ENCODE peak calls at places on chromosomes 4 and X, in seven cellular contexts. Z is fibroblast of the aortic adventitia, X is nephron progenitor cell, B is ovary, N is fibroblast of lung, R is cardiac fibroblast, J is PC-3. C is an unnamed sample.

GRCh38 chrX:136457303-136457917 is 30.3 kb upstream of the BRS3 start:
- DNase-seq in J (peak; percentile 19), X (no peak), B (no peak), N (no peak), Z (no peak), R (no peak), C (no peak)

GRCh38 chrX:150683536-150684146 is 9.6 kb upstream of the MTMR1 start:
- DNase-seq in N (peak; percentile 49), X (no peak), J (peak; percentile 74), R (peak; percentile 52), Z (peak; percentile 58), B (no peak), C (peak; percentile 23)

GRCh38 chr4:122810669-122811068 is 16.0 kb upstream of the FGF2 start:
- DNase-seq in B (no peak), Z (no peak), R (peak; percentile 41), X (no peak), N (peak; percentile 61), J (no peak), C (no peak)

GRCh38 chr4:80073362-80074008 is 456 bp upstream of the ANTXR2 start:
- DNase-seq in R (no peak), N (no peak), X (no peak), J (no peak), Z (no peak), B (no peak), C (no peak)

GRCh38 chr4:78032446-78032845 is 24.7 kb upstream of the FRAS1 start:
- DNase-seq in N (no peak), J (no peak), Z (no peak), B (no peak), R (no peak), X (no peak), C (no peak)

GRCh38 chr4:20299515-20299914 is 47.8 kb downstream of the SLIT2 start:
- DNase-seq in X (peak; percentile 15), B (no peak), R (peak; percentile 71), Z (peak; percentile 87), N (peak; percentile 67), J (peak; percentile 45), C (no peak)

GRCh38 chrX:110310000-110310790 is 7.7 kb downstream of the AMMECR1 start:
- DNase-seq in X (no peak), N (no peak), J (peak; percentile 53), R (no peak), Z (no peak), B (no peak), C (no peak)

GRCh38 chrX:118971552-118971951 is 2.9 kb upstream of the LONRF3 start:
- DNase-seq in Z (no peak), X (no peak), B (no peak), N (no peak), J (peak; percentile 14), R (no peak), C (no peak)

GRCh38 chr4:44629280-44629866 is 22.1 kb downstream of the YIPF7 start:
- DNase-seq in J (peak; percentile 81), Z (peak; percentile 59), X (peak; percentile 33), N (peak; percentile 45), B (no peak), R (peak; percentile 63), C (peak; percentile 46)

GRCh38 chr4:83282049-83282535 is 2.5 kb downstream of the COQ2 start:
- DNase-seq in R (peak; percentile 76), N (peak; percentile 78), J (peak; percentile 74), B (peak; percentile 24), X (peak; percentile 41), Z (peak; percentile 80), C (peak; percentile 61)

GRCh38 chr4:178970433-178971140 is 1528.3 kb upstream of the AGA start:
- DNase-seq in N (peak; percentile 10), J (no peak), R (no peak), Z (no peak), B (no peak), X (no peak), C (no peak)

GRCh38 chr4:157172011-157172410 is 48.5 kb upstream of the GRIA2 start:
- DNase-seq in B (no peak), J (peak; percentile 46), X (no peak), R (peak; percentile 20), Z (peak; percentile 43), N (peak; percentile 51), C (peak; percentile 3)
- TF ChIP-seq CTCF in B (no peak), J (peak; percentile 48), X (no peak), R (peak; percentile 24), Z (peak; percentile 34), N (no peak), C (peak; percentile 63)

DNA sequence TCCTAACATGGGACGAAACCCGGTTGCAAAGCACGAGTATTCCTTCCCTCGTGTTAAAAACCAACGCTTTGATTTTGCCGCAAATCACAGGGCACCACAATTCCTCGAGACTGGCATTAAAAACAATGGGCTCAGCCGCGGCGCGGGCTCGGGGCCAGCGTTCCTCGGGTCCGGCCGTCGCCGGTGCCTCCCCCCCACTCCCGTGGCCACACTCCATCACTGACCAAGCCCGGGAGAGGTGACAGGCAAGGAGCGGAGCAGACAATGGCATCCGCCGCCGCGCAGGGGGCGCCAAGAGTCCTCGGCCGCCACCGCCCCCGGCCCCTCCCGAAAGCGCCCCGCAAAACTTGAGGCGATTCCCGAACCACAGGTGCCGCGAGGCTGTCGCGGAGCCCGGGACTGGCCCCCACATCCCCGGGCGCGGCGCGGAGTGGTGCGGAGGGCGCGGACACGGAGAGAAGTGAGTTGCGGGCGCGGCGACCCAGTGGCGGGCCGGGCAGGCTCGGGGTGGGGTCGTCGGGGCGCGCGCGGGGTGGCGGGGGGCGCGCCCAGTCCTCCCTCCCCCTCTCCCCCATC is 445 bp downstream of the AP1S2 start:
- DNase-seq in N (peak; percentile 2), X (peak; percentile 85), J (peak; percentile 22), Z (peak; percentile 11), B (peak; percentile 69), R (no peak), C (no peak)
- TF ChIP-seq CTCF in N (no peak), X (no peak), J (peak; percentile 36), Z (peak; percentile 7), B (no peak), R (no peak), C (peak; percentile 27)

GRCh38 chr4:61924131-61924530 is 724.0 kb downstream of the ADGRL3 start:
- DNase-seq in Z (no peak), J (no peak), B (no peak), R (no peak), X (no peak), N (no peak), C (no peak)
- TF ChIP-seq CTCF in Z (no peak), J (peak; percentile 35), B (no peak), R (no peak), X (no peak), N (no peak), C (no peak)

GRCh38 chr4:38071801-38072567 is 111.8 kb downstream of the PTTG2 start:
- DNase-seq in N (peak; percentile 73), B (no peak), R (peak; percentile 67), X (no peak), J (no peak), Z (peak; percentile 47), C (no peak)
- TF ChIP-seq CTCF in N (no peak), B (no peak), R (no peak), X (no peak), J (no peak), Z (no peak), C (no peak)

GRCh38 chr4:124318292-124318691 is 394.2 kb downstream of the ANKRD50 start:
- DNase-seq in B (no peak), Z (no peak), J (no peak), N (no peak), X (no peak), R (no peak), C (no peak)

GRCh38 chr4:124325676-124326075 is 386.9 kb downstream of the ANKRD50 start:
- DNase-seq in B (no peak), X (no peak), R (no peak), J (no peak), N (no peak), Z (no peak), C (no peak)

GRCh38 chr4:124322234-124322831 is 390.2 kb downstream of the ANKRD50 start:
- DNase-seq in X (no peak), R (peak; percentile 73), N (peak; percentile 73), J (peak; percentile 69), B (no peak), Z (peak; percentile 83), C (peak; percentile 17)

DNA sequence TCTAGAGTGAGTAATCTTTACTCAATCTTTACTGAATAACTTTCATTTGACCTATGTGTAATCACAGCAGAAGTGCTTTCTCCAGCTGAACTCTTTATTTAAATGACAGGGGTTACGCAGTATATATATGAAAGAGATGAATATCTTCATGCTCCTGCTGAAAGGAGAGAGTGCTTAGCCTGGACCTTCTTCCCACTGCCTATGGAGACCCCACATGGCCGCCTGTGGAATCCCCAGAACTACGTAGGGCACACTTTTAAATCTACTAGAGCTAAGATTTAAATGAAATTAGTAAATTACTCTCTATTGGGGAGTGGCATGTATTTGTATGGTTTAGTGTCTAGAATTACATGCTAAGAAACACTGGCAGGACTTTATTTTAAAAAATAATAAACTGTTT is 391.2 kb downstream of the ANKRD50 start:
- DNase-seq in B (no peak), Z (peak; percentile 48), R (peak; percentile 53), J (peak; percentile 1), X (no peak), N (peak; percentile 26), C (no peak)
- TF ChIP-seq CTCF in B (no peak), Z (peak; percentile 35), R (peak; percentile 10), J (no peak), X (no peak), N (no peak), C (no peak)

DNA sequence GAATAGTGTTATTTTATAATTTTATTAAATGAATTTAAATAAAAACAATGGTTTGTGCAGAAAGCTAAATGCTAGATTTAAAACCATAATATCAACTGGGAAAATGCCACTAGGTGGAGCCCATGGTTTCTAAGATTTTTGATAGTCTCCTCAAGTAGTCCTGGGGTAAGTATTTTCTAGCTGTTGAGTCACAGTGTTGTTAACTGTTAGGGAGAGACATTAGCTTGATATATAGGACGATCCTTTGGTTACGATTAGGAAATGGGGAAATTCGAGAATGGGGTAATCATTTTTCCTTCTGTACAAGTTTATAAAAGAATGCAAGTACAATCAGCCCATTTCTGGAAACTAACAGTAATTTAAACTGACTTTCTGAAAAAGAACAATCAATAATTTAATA is 378.4 kb downstream of the ANKRD50 start:
- DNase-seq in X (peak; percentile 20), R (peak; percentile 90), Z (peak; percentile 91), J (peak; percentile 83), B (no peak), N (peak; percentile 94), C (peak; percentile 62)
- TF ChIP-seq CTCF in X (peak; percentile 58), R (peak; percentile 48), Z (peak; percentile 65), J (peak; percentile 58), B (peak; percentile 30), N (peak; percentile 50), C (peak; percentile 57)

C was measured in RWPE1.